ENCODE peak calls at places on chromosomes 6 and 20, in five cellular contexts. T, V, J, R and S are unnamed samples.

GRCh38 chr6:37638414-37639079 is 59.1 kb downstream of the MDGA1 start:
- DNase-seq in T (no peak), V (no peak), J (no peak), R (no peak), S (no peak)

GRCh38 chr6:168301648-168302398 is 17.8 kb downstream of the DACT2 start:
- DNase-seq in T (no peak), V (no peak), J (no peak), R (no peak), S (no peak)

GRCh38 chr20:47847882-47848485 is 62.7 kb upstream of the SULF2 start:
- DNase-seq in T (no peak), V (no peak), J (no peak), R (no peak), S (no peak)

GRCh38 chr20:3811421-3812258 is 8.7 kb upstream of the AP5S1 start:
- DNase-seq in T (peak; percentile 97), V (peak; percentile 99), J (no peak), R (peak; percentile 99), S (peak; percentile 96)

GRCh38 chr6:163719028-163719742 is 304.7 kb downstream of the QKI start:
- DNase-seq in T (no peak), V (no peak), J (no peak), R (no peak), S (no peak)

GRCh38 chr6:148479498-148479897 is 136.9 kb downstream of the SASH1 start:
- DNase-seq in T (no peak), V (no peak), J (no peak), R (no peak), S (no peak)

GRCh38 chr6:134175532-134176282 is 123.3 kb upstream of the SLC2A12 start:
- DNase-seq in T (peak; percentile 42), V (peak; percentile 61), J (no peak), R (peak; percentile 57), S (peak; percentile 54)

GRCh38 chr20:41437836-41438235 is 71.2 kb upstream of the EMILIN3 start:
- DNase-seq in T (no peak), V (no peak), J (no peak), R (no peak), S (no peak)

GRCh38 chr6:107657755-107658461 is 166.2 kb downstream of the SCML4 start:
- DNase-seq in T (no peak), V (no peak), J (no peak), R (peak; percentile 83), S (no peak)

GRCh38 chr20:57579898-57580447 is 19.1 kb downstream of the PCK1 start:
- DNase-seq in T (peak; percentile 36), V (no peak), J (no peak), R (no peak), S (no peak)

GRCh38 chr6:27144740-27145079 is 102.8 kb upstream of the PRSS16 start:
- DNase-seq in T (no peak), V (no peak), J (no peak), R (no peak), S (no peak)